ENCODE peak calls at places on chromosomes 6 and 20, in ten cellular contexts. D is sciatic nerve; O is activated effector memory CD4-positive, alpha-beta T cell treated with anti-CD3 and anti-CD28 coated beads, Interleukin-2, amount 50 U/mL, for 16 hours; L is NCI-H1694 treated with DMSO at 0.1 percent for 48 hours; B is C1 segment of cervical spinal cord; J is osteoblast; C is stimulated activated CD4-positive, alpha-beta T cell treated with anti-CD3 and anti-CD28 coated beads, Interleukin-2, amount 100 ng/mL, for 24 hours; S is astrocyte of the spinal cord; W is activated naive CD4-positive, alpha-beta T cell; I is lower leg skin. F is an unnamed sample.

GRCh38 chr6:41939091-41939847 is 2.3 kb downstream of the CCND3 start:
- DNase-seq in D (peak; percentile 64), O (peak; percentile 73), L (no peak), B (no peak), J (peak; percentile 74), C (peak; percentile 33), S (peak; percentile 30), W (no peak), I (peak; percentile 89), F (no peak)

GRCh38 chr6:50655848-50656453 is 57.4 kb upstream of the TFAP2D start:
- DNase-seq in D (no peak), O (no peak), L (no peak), B (no peak), J (no peak), C (no peak), S (peak; percentile 4), W (no peak), I (no peak), F (no peak)

GRCh38 chr20:52047811-52048302 is 143.7 kb downstream of the ZFP64 start:
- DNase-seq in D (no peak), O (peak; percentile 63), L (no peak), B (no peak), J (no peak), C (peak; percentile 32), S (peak; percentile 87), W (no peak), I (no peak), F (no peak)

GRCh38 chr6:153568601-153569000 is 437.5 kb upstream of the RGS17 start:
- DNase-seq in D (no peak), O (no peak), L (no peak), B (no peak), J (no peak), C (no peak), S (peak; percentile 49), W (no peak), I (no peak), F (no peak)

GRCh38 chr6:106534564-106534982 is 94.7 kb downstream of the RTN4IP1 start:
- DNase-seq in D (no peak), O (peak; percentile 78), L (no peak), B (no peak), J (no peak), C (peak; percentile 74), S (no peak), W (no peak), I (no peak), F (no peak)

GRCh38 chr6:44284119-44284518 is 13.9 kb downstream of the TMEM151B start:
- DNase-seq in D (no peak), O (no peak), L (no peak), B (no peak), J (no peak), C (no peak), S (no peak), W (no peak), I (no peak), F (no peak)

GRCh38 chr20:22381812-22382416 is 202.5 kb downstream of the FOXA2 start:
- DNase-seq in D (no peak), O (no peak), L (no peak), B (no peak), J (peak; percentile 18), C (no peak), S (no peak), W (no peak), I (no peak), F (no peak)

GRCh38 chr6:132425176-132425575 is 23.9 kb upstream of the MOXD1 start:
- DNase-seq in D (no peak), O (no peak), L (no peak), B (no peak), J (no peak), C (no peak), S (no peak), W (no peak), I (no peak), F (no peak)

GRCh38 chr6:143529095-143529494 is 17.6 kb upstream of the FUCA2 start:
- DNase-seq in D (no peak), O (no peak), L (no peak), B (no peak), J (no peak), C (no peak), S (no peak), W (no peak), I (no peak), F (no peak)

GRCh38 chr6:121639041-121639440 is 203.6 kb downstream of the GJA1 start:
- DNase-seq in D (no peak), O (no peak), L (no peak), B (no peak), J (no peak), C (no peak), S (no peak), W (no peak), I (no peak), F (no peak)

GRCh38 chr20:34583524-34583923 is 25.0 kb downstream of the MAP1LC3A start:
- DNase-seq in D (no peak), O (no peak), L (no peak), B (no peak), J (no peak), C (no peak), S (no peak), W (no peak), I (peak; percentile 60), F (no peak)

GRCh38 chr20:10927936-10928860 is 254.4 kb upstream of the JAG1 start:
- DNase-seq in D (no peak), O (no peak), L (no peak), B (no peak), J (no peak), C (no peak), S (peak; percentile 43), W (no peak), I (no peak), F (no peak)